ENCODE peak calls at places on chromosomes 16 and 17, in five cellular contexts. Z is effector memory CD4-positive, alpha-beta T cell; M is uterus; C is adrenal gland; S is testis. U is an unnamed sample.

GRCh38 chr16:83040174-83040573 is 413.4 kb downstream of the CDH13 start:
- DNase-seq in Z (no peak), S (no peak), C (no peak), M (no peak), U (no peak)

GRCh38 chr17:43316522-43317142 is 82.2 kb upstream of the ARL4D start:
- DNase-seq in M (no peak), S (no peak), C (peak; percentile 19), Z (peak; percentile 22), U (peak; percentile 69)

GRCh38 chr16:4207683-4208528 is 34.0 kb downstream of the SRL start:
- DNase-seq in S (no peak), C (peak; percentile 44), M (no peak), Z (no peak), U (no peak)

GRCh38 chr16:9099131-9099625 is 7.7 kb downstream of the HAPSTR1 start:
- DNase-seq in M (no peak), S (no peak), Z (no peak), C (peak; percentile 50), U (no peak)

GRCh38 chr16:2475413-2476344 is 752 bp downstream of the TBC1D24 start:
- DNase-seq in M (no peak), Z (no peak), S (no peak), C (no peak), U (peak; percentile 42)

GRCh38 chr17:40663252-40663651 is 1.7 kb downstream of the KRT222 start:
- DNase-seq in M (no peak), S (no peak), Z (no peak), C (no peak), U (no peak)

GRCh38 chr17:58703887-58704286 is 11.5 kb downstream of the RAD51C start:
- DNase-seq in Z (no peak), S (no peak), C (no peak), M (no peak), U (no peak)

GRCh38 chr17:28875856-28876564 is 21.2 kb downstream of the ERAL1 start:
- DNase-seq in M (no peak), S (no peak), C (no peak), Z (no peak), U (no peak)

GRCh38 chr17:30271102-30271501 is 20.6 kb downstream of the BLMH start:
- DNase-seq in C (peak; percentile 74), Z (no peak), S (no peak), M (no peak), U (no peak)

GRCh38 chr16:2532494-2533141 is 1.4 kb upstream of the CEMP1 start:
- DNase-seq in Z (peak; percentile 35), M (peak; percentile 73), C (peak; percentile 77), S (peak; percentile 82), U (peak; percentile 76)

GRCh38 chr17:74280093-74280513 is 6.1 kb downstream of the DNAI2 start:
- DNase-seq in Z (peak; percentile 33), S (no peak), M (no peak), C (no peak), U (no peak)

GRCh38 chr16:5016967-5017677 is 16.6 kb downstream of the NAGPA start:
- DNase-seq in S (no peak), C (no peak), M (no peak), Z (no peak), U (no peak)

GRCh38 chr17:78040561-78041400 is 82.3 kb downstream of the TNRC6C start:
- DNase-seq in S (peak; percentile 61), Z (no peak), C (peak; percentile 39), M (peak; percentile 50), U (peak; percentile 77)

GRCh38 chr17:42553866-42554249 is 1.1 kb downstream of the HSD17B1 start:
- DNase-seq in C (peak; percentile 45), Z (no peak), S (peak; percentile 59), M (no peak), U (no peak)

GRCh38 chr16:23223368-23223767 is 40.8 kb downstream of the SCNN1G start:
- DNase-seq in M (no peak), C (no peak), Z (no peak), S (no peak), U (no peak)

GRCh38 chr16:3999890-4000325 is 116.3 kb downstream of the ADCY9 start:
- DNase-seq in Z (no peak), C (no peak), M (no peak), S (no peak), U (no peak)

GRCh38 chr17:43398724-43399595 is at the start of gene ARL4D:
- DNase-seq in S (peak; percentile 96), C (peak; percentile 88), Z (peak; percentile 76), M (peak; percentile 91), U (peak; percentile 95)

GRCh38 chr17:2111691-2112090 is 56.8 kb downstream of the HIC1 start:
- DNase-seq in M (no peak), Z (no peak), C (no peak), S (no peak), U (no peak)

GRCh38 chr17:77423589-77424451 is 283.1 kb downstream of the SEC14L1 start:
- DNase-seq in S (peak; percentile 92), C (peak; percentile 98), M (peak; percentile 98), Z (no peak), U (no peak)

GRCh38 chr16:85354623-85355514 is 242.6 kb upstream of the CIBAR2 start:
- DNase-seq in C (peak; percentile 85), Z (no peak), S (no peak), M (no peak), U (peak; percentile 93)

GRCh38 chr17:80227666-80228065 is 7.4 kb downstream of the SLC26A11 start:
- DNase-seq in C (no peak), Z (no peak), S (no peak), M (no peak), U (no peak)

DNA sequence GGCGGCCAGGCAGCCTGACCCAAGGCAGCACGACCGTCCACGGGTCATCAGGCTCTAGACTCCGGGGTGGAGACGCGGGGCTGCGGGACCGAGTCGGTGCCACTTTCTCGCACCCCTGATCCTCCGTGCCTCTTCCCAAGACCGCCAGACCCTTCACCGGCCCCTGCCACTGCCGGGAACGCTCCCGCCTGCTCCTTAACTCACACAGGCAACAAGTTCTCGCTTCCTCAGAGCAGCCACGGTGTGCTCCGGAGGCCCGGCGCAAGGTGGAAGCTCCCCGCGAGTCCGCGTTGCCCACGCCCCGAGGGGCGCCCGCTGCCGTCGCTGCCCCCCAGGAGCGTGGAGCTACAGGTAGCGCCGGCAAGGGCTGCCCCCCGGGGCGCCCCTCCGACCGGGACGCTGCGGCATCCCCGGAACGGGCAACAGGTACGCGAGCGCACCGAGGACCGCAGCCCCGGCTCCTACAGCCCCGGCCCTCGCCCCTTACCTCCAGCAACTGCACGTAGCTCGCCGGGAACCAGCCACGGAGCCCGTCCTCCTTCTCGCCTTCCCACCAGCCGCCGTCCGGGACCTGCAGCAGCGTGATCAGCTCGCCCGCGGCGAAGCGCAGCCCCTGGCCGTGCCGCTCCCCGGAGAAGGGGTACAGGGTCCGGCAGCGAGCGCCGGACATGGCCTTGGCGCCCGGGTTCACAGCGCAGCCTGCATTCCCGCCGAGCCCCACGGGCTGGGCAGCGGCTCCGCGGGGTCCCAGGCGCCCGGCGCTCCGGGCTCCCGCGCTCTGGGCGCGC is 491 bp downstream of the GAS7 start:
- DNase-seq in S (peak; percentile 23), M (no peak), C (no peak), Z (no peak), U (no peak)
- H3K4me3 ChIP-seq in S (peak overlapping the region; percentile 79), M (peak overlapping the region; percentile 38), C (no peak overlapping the region), Z (peak overlapping the region; percentile 8), U (peak overlapping the region; percentile 44)

GRCh38 chr17:31566992-31567373 is 175.5 kb downstream of the RAB11FIP4 start:
- DNase-seq in C (no peak), Z (no peak), M (no peak), S (no peak), U (no peak)

GRCh38 chr17:31570231-31570630 is 178.8 kb downstream of the RAB11FIP4 start:
- DNase-seq in C (no peak), S (no peak), M (no peak), Z (no peak), U (no peak)

GRCh38 chr17:31565652-31566051 is 174.2 kb downstream of the RAB11FIP4 start:
- DNase-seq in Z (no peak), C (no peak), S (no peak), M (no peak), U (no peak)

GRCh38 chr17:31566247-31566991 is 174.9 kb downstream of the RAB11FIP4 start:
- DNase-seq in S (no peak), M (no peak), Z (no peak), C (no peak), U (no peak)

GRCh38 chr17:31568140-31568938 is 176.9 kb downstream of the RAB11FIP4 start:
- DNase-seq in S (no peak), C (no peak), Z (no peak), M (peak; percentile 38), U (no peak)
- H3K27ac ChIP-seq in S (no peak overlapping the region), C (no peak overlapping the region), Z (no peak overlapping the region), M (peak overlapping the region; percentile 75), U (no peak overlapping the region)

GRCh38 chr16:567362-568256 is 804 bp downstream of the NHLRC4 start:
- DNase-seq in C (no peak), Z (no peak), S (no peak), M (no peak), U (no peak)

GRCh38 chr16:565420-566330 is 1.1 kb upstream of the NHLRC4 start:
- DNase-seq in Z (no peak), S (no peak), C (no peak), M (peak; percentile 41), U (no peak)

GRCh38 chr16:568401-569258 is 1.1 kb upstream of the PIGQ start:
- DNase-seq in M (no peak), C (no peak), Z (no peak), S (no peak), U (no peak)

GRCh38 chr16:564690-565419 is 1.9 kb upstream of the NHLRC4 start:
- DNase-seq in S (no peak), C (no peak), Z (no peak), M (no peak), U (no peak)

DNA sequence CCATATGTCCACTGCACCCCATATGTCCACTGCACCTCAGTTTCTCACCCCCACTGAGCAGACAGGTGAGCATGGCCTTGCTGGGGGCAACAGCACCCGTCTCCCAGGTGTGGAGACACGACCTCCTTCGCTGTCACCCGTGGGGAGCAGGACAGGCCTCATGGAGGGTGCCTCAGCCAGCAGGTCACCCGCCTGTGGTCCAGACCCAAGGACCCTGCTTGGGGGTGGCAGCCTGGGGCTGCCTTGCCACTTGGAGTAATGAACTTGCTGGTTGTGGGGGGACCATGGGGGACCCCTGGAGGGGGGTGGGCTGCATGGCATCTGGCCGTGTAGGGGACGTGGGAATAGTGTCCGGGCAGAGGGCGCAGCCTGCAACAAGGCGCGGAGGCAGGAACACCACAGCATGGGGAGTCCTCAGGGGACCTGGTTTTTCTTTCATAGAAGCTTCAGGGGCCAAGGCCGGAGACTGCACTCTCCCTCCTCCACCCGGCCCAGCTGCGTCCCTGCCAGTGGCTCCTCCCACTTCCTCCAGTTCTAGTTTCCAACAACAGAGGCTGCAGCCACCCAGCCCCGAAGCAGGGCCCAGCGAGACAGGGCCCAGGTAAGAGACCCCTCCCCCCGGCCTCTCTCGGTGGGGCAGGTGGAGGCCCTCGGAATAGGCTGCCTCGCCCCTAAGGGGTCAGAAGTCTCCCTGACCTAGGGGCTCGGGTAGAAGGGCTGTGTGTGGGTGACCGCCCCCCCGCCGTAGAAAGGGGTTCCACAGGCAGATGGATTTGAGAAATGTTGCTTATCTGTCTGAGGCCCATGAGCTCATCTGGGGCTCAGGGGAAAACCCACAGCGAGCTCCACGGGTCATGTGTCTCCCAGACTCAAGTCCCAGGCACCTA is at the start of gene NHLRC4:
- DNase-seq in C (peak; percentile 92), M (peak; percentile 76), S (peak; percentile 92), Z (no peak), U (peak; percentile 79)
- H3K4me3 ChIP-seq in C (no peak within 1 kb of the TSS), M (peak within 1 kb of the TSS; percentile 18), S (no peak within 1 kb of the TSS), Z (peak within 1 kb of the TSS; percentile 47), U (no peak within 1 kb of the TSS)

GRCh38 chr16:16830973-16831372 is 452.0 kb downstream of the NPIPA7 start:
- DNase-seq in C (no peak), M (no peak), S (no peak), Z (no peak), U (no peak)
- H3K27ac ChIP-seq in C (no peak overlapping the region), M (no peak overlapping the region), S (no peak overlapping the region), Z (no peak overlapping the region), U (no peak overlapping the region)

GRCh38 chr17:61135782-61136181 is 263.9 kb upstream of the TBX2 start:
- DNase-seq in C (no peak), S (no peak), Z (no peak), M (no peak), U (no peak)
- H3K4me3 ChIP-seq in C (no peak overlapping the region), S (no peak overlapping the region), Z (no peak overlapping the region), M (no peak overlapping the region), U (no peak overlapping the region)